ENCODE peak calls at places on chromosomes 4 and X, in eight cellular contexts. One of them, this sample, is unnamed.

GRCh38 chr4:105550641-105551040 is 1.8 kb upstream of the ARHGEF38 start:
- DNase-seq in OCI-LY7: no peak
- DNase-seq in AG04449: no peak
- DNase-seq in foreskin fibroblast: no peak
- DNase-seq in fibroblast of villous mesenchyme: peak
- DNase-seq in suprapubic skin: no peak
- DNase-seq in stomach: no peak
- DNase-seq in A549: peak
- DNase-seq in this sample: no peak

GRCh38 chr4:18111100-18111499 is 89.5 kb upstream of the LCORL start:
- DNase-seq in OCI-LY7: no peak
- DNase-seq in A549: no peak
- DNase-seq in suprapubic skin: no peak
- DNase-seq in fibroblast of villous mesenchyme: peak
- DNase-seq in stomach: no peak
- DNase-seq in AG04449: no peak
- DNase-seq in foreskin fibroblast: no peak
- DNase-seq in this sample: peak

GRCh38 chr4:137543198-137543597 is 10.9 kb upstream of the PCDH18 start:
- DNase-seq in OCI-LY7: no peak
- DNase-seq in AG04449: no peak
- DNase-seq in foreskin fibroblast: no peak
- DNase-seq in stomach: no peak
- DNase-seq in fibroblast of villous mesenchyme: no peak
- DNase-seq in A549: no peak
- DNase-seq in suprapubic skin: no peak
- DNase-seq in this sample: peak

GRCh38 chr4:53865031-53865430 is 199.4 kb downstream of the CHIC2 start:
- DNase-seq in suprapubic skin: no peak
- DNase-seq in A549: no peak
- DNase-seq in OCI-LY7: no peak
- DNase-seq in AG04449: no peak
- DNase-seq in fibroblast of villous mesenchyme: no peak
- DNase-seq in stomach: no peak
- DNase-seq in foreskin fibroblast: no peak
- DNase-seq in this sample: peak

GRCh38 chrX:38882894-38883620 is 81.8 kb downstream of the MID1IP1 start:
- DNase-seq in stomach: peak
- DNase-seq in AG04449: no peak
- DNase-seq in A549: no peak
- DNase-seq in fibroblast of villous mesenchyme: no peak
- DNase-seq in foreskin fibroblast: peak
- DNase-seq in suprapubic skin: no peak
- DNase-seq in OCI-LY7: peak
- DNase-seq in this sample: no peak

GRCh38 chr4:117700111-117700892 is 334.0 kb upstream of the NDST3 start:
- DNase-seq in foreskin fibroblast: no peak
- DNase-seq in A549: peak
- DNase-seq in AG04449: no peak
- DNase-seq in suprapubic skin: no peak
- DNase-seq in OCI-LY7: peak
- DNase-seq in stomach: no peak
- DNase-seq in fibroblast of villous mesenchyme: no peak
- DNase-seq in this sample: peak

GRCh38 chr4:104751468-104751867 is 256.8 kb upstream of the CXXC4 start:
- DNase-seq in OCI-LY7: no peak
- DNase-seq in foreskin fibroblast: no peak
- DNase-seq in suprapubic skin: no peak
- DNase-seq in A549: no peak
- DNase-seq in fibroblast of villous mesenchyme: no peak
- DNase-seq in AG04449: no peak
- DNase-seq in stomach: no peak
- DNase-seq in this sample: no peak

GRCh38 chr4:151039733-151040132 is 24.6 kb upstream of the LRBA start:
- DNase-seq in suprapubic skin: no peak
- DNase-seq in fibroblast of villous mesenchyme: no peak
- DNase-seq in foreskin fibroblast: no peak
- DNase-seq in stomach: no peak
- DNase-seq in AG04449: no peak
- DNase-seq in OCI-LY7: no peak
- DNase-seq in A549: no peak
- DNase-seq in this sample: no peak

GRCh38 chr4:163400911-163401310 is 57.2 kb downstream of the NPY5R start:
- DNase-seq in A549: no peak
- DNase-seq in suprapubic skin: no peak
- DNase-seq in OCI-LY7: no peak
- DNase-seq in fibroblast of villous mesenchyme: no peak
- DNase-seq in AG04449: no peak
- DNase-seq in stomach: no peak
- DNase-seq in foreskin fibroblast: no peak
- DNase-seq in this sample: no peak

GRCh38 chrX:69535661-69536060 is 31.5 kb downstream of the NALF2 start:
- DNase-seq in fibroblast of villous mesenchyme: no peak
- DNase-seq in foreskin fibroblast: no peak
- DNase-seq in suprapubic skin: no peak
- DNase-seq in A549: no peak
- DNase-seq in AG04449: no peak
- DNase-seq in stomach: no peak
- DNase-seq in OCI-LY7: no peak
- DNase-seq in this sample: peak

GRCh38 chr4:53598901-53599300 is 7.6 kb upstream of the LNX1 start:
- DNase-seq in foreskin fibroblast: no peak
- DNase-seq in OCI-LY7: no peak
- DNase-seq in suprapubic skin: no peak
- DNase-seq in fibroblast of villous mesenchyme: no peak
- DNase-seq in stomach: no peak
- DNase-seq in A549: no peak
- DNase-seq in AG04449: no peak
- DNase-seq in this sample: no peak

GRCh38 chrX:93468075-93468474 is 205.3 kb downstream of the NAP1L3 start:
- DNase-seq in AG04449: no peak
- DNase-seq in foreskin fibroblast: no peak
- DNase-seq in fibroblast of villous mesenchyme: no peak
- DNase-seq in A549: no peak
- DNase-seq in OCI-LY7: no peak
- DNase-seq in suprapubic skin: no peak
- DNase-seq in stomach: no peak
- DNase-seq in this sample: no peak

GRCh38 chr4:104044369-104044768 is 324.6 kb upstream of the TACR3 start:
- DNase-seq in A549: no peak
- DNase-seq in AG04449: no peak
- DNase-seq in stomach: no peak
- DNase-seq in OCI-LY7: no peak
- DNase-seq in foreskin fibroblast: no peak
- DNase-seq in fibroblast of villous mesenchyme: no peak
- DNase-seq in suprapubic skin: no peak
- DNase-seq in this sample: no peak

GRCh38 chr4:7781361-7781760 is 158.3 kb downstream of the AFAP1 start:
- DNase-seq in suprapubic skin: peak
- DNase-seq in OCI-LY7: no peak
- DNase-seq in stomach: no peak
- DNase-seq in foreskin fibroblast: peak
- DNase-seq in fibroblast of villous mesenchyme: peak
- DNase-seq in A549: no peak
- DNase-seq in AG04449: no peak
- DNase-seq in this sample: no peak
- H3K4me3 ChIP-seq in suprapubic skin: no peak
- H3K4me3 ChIP-seq in OCI-LY7: no peak
- H3K4me3 ChIP-seq in stomach: no peak
- H3K4me3 ChIP-seq in foreskin fibroblast: no peak
- H3K4me3 ChIP-seq in fibroblast of villous mesenchyme: no peak
- H3K4me3 ChIP-seq in A549: no peak
- H3K4me3 ChIP-seq in AG04449: no peak
- H3K4me3 ChIP-seq in this sample: no peak

GRCh38 chr4:154073107-154073817 is 284.4 kb upstream of the SFRP2 start:
- DNase-seq in fibroblast of villous mesenchyme: peak
- DNase-seq in stomach: no peak
- DNase-seq in OCI-LY7: no peak
- DNase-seq in suprapubic skin: no peak
- DNase-seq in A549: no peak
- DNase-seq in foreskin fibroblast: peak
- DNase-seq in AG04449: no peak
- DNase-seq in this sample: no peak
- H3K4me3 ChIP-seq in fibroblast of villous mesenchyme: no peak
- H3K4me3 ChIP-seq in stomach: no peak
- H3K4me3 ChIP-seq in OCI-LY7: no peak
- H3K4me3 ChIP-seq in suprapubic skin: no peak
- H3K4me3 ChIP-seq in A549: no peak
- H3K4me3 ChIP-seq in foreskin fibroblast: no peak
- H3K4me3 ChIP-seq in AG04449: no peak
- H3K4me3 ChIP-seq in this sample: no peak

GRCh38 chrX:14528629-14529287 is 578 bp upstream of the GLRA2 start:
- DNase-seq in OCI-LY7: peak
- DNase-seq in foreskin fibroblast: peak
- DNase-seq in stomach: peak
- DNase-seq in fibroblast of villous mesenchyme: peak
- DNase-seq in suprapubic skin: no peak
- DNase-seq in A549: peak
- DNase-seq in AG04449: no peak
- DNase-seq in this sample: peak
- H3K4me3 ChIP-seq in OCI-LY7: no peak
- H3K4me3 ChIP-seq in foreskin fibroblast: peak
- H3K4me3 ChIP-seq in stomach: no peak
- H3K4me3 ChIP-seq in fibroblast of villous mesenchyme: no peak
- H3K4me3 ChIP-seq in suprapubic skin: peak
- H3K4me3 ChIP-seq in A549: no peak
- H3K4me3 ChIP-seq in AG04449: no peak
- H3K4me3 ChIP-seq in this sample: peak

GRCh38 chr4:147057631-147057980 is 111.9 kb upstream of the TTC29 start:
- DNase-seq in suprapubic skin: no peak
- DNase-seq in AG04449: no peak
- DNase-seq in fibroblast of villous mesenchyme: peak
- DNase-seq in stomach: no peak
- DNase-seq in foreskin fibroblast: peak
- DNase-seq in A549: no peak
- DNase-seq in OCI-LY7: peak
- DNase-seq in this sample: no peak
- H3K4me3 ChIP-seq in suprapubic skin: peak
- H3K4me3 ChIP-seq in AG04449: peak
- H3K4me3 ChIP-seq in fibroblast of villous mesenchyme: peak
- H3K4me3 ChIP-seq in stomach: peak
- H3K4me3 ChIP-seq in foreskin fibroblast: peak
- H3K4me3 ChIP-seq in A549: peak
- H3K4me3 ChIP-seq in OCI-LY7: peak
- H3K4me3 ChIP-seq in this sample: no peak

DNA sequence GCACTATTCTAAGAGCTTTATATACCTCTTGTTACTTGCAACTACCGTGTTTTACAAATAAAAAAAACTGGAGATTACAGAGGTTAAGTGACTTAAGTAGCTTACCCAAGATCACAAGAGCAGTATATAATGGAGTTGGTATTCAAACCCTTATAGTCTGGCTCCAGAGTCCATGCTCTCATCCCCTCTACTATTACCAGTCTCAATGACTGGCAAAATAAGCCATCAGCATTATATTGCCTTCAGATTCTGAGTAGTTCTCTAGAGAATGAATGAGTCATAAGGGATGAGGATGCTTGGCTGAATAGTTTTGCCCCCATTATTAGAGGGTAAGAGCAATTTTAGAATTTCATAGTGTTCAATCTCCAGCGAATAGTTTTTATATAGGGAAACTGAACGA is 170.1 kb upstream of the ATOH1 start:
- DNase-seq in A549: no peak
- DNase-seq in fibroblast of villous mesenchyme: no peak
- DNase-seq in stomach: no peak
- DNase-seq in suprapubic skin: no peak
- DNase-seq in foreskin fibroblast: no peak
- DNase-seq in OCI-LY7: no peak
- DNase-seq in AG04449: no peak
- DNase-seq in this sample: no peak
- H3K4me3 ChIP-seq in A549: no peak
- H3K4me3 ChIP-seq in fibroblast of villous mesenchyme: no peak
- H3K4me3 ChIP-seq in stomach: no peak
- H3K4me3 ChIP-seq in suprapubic skin: no peak
- H3K4me3 ChIP-seq in foreskin fibroblast: no peak
- H3K4me3 ChIP-seq in OCI-LY7: no peak
- H3K4me3 ChIP-seq in AG04449: no peak
- H3K4me3 ChIP-seq in this sample: no peak

GRCh38 chr4:71417150-71417549 is 78.3 kb downstream of the SLC4A4 start:
- DNase-seq in OCI-LY7: no peak
- DNase-seq in suprapubic skin: no peak
- DNase-seq in AG04449: no peak
- DNase-seq in foreskin fibroblast: no peak
- DNase-seq in fibroblast of villous mesenchyme: no peak
- DNase-seq in A549: no peak
- DNase-seq in stomach: peak
- DNase-seq in this sample: no peak
- H3K4me3 ChIP-seq in OCI-LY7: no peak
- H3K4me3 ChIP-seq in suprapubic skin: no peak
- H3K4me3 ChIP-seq in AG04449: no peak
- H3K4me3 ChIP-seq in foreskin fibroblast: no peak
- H3K4me3 ChIP-seq in fibroblast of villous mesenchyme: no peak
- H3K4me3 ChIP-seq in A549: no peak
- H3K4me3 ChIP-seq in stomach: no peak
- H3K4me3 ChIP-seq in this sample: no peak

GRCh38 chrX:65874765-65875164 is 165.1 kb downstream of the VSIG4 start:
- DNase-seq in suprapubic skin: no peak
- DNase-seq in fibroblast of villous mesenchyme: no peak
- DNase-seq in stomach: no peak
- DNase-seq in OCI-LY7: no peak
- DNase-seq in AG04449: no peak
- DNase-seq in foreskin fibroblast: no peak
- DNase-seq in A549: no peak
- DNase-seq in this sample: no peak

GRCh38 chrX:65879977-65880799 is 159.7 kb downstream of the VSIG4 start:
- DNase-seq in OCI-LY7: no peak
- DNase-seq in A549: no peak
- DNase-seq in fibroblast of villous mesenchyme: no peak
- DNase-seq in stomach: no peak
- DNase-seq in suprapubic skin: no peak
- DNase-seq in foreskin fibroblast: no peak
- DNase-seq in AG04449: no peak
- DNase-seq in this sample: no peak

GRCh38 chrX:65874110-65874509 is 165.8 kb downstream of the VSIG4 start:
- DNase-seq in suprapubic skin: no peak
- DNase-seq in OCI-LY7: no peak
- DNase-seq in AG04449: no peak
- DNase-seq in fibroblast of villous mesenchyme: no peak
- DNase-seq in foreskin fibroblast: no peak
- DNase-seq in A549: no peak
- DNase-seq in stomach: no peak
- DNase-seq in this sample: peak

GRCh38 chrX:65877953-65878352 is 161.9 kb downstream of the VSIG4 start:
- DNase-seq in stomach: no peak
- DNase-seq in fibroblast of villous mesenchyme: no peak
- DNase-seq in A549: no peak
- DNase-seq in suprapubic skin: no peak
- DNase-seq in AG04449: no peak
- DNase-seq in foreskin fibroblast: no peak
- DNase-seq in OCI-LY7: no peak
- DNase-seq in this sample: no peak

DNA sequence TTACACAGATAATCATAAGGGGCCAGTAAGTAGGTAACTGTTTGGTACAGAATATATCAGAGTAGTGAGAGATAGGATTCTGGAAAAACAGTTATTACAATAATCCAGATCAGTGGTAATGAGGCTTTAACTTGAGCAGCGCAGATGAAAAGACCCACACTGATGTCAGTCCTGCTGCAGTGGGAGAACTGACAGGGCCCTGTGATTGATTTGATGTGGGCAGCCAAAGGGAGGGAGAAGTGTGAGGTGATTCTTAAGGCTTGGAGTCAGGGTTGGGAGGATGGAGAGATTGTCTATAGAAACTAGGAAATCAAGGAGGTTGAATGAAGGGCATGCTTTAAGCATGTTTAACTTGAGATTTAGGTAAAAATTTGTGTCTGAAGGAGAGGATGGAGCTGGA is 161.4 kb downstream of the VSIG4 start:
- DNase-seq in OCI-LY7: no peak
- DNase-seq in fibroblast of villous mesenchyme: no peak
- DNase-seq in foreskin fibroblast: no peak
- DNase-seq in stomach: no peak
- DNase-seq in A549: no peak
- DNase-seq in suprapubic skin: no peak
- DNase-seq in AG04449: no peak
- DNase-seq in this sample: no peak
- H3K4me3 ChIP-seq in OCI-LY7: no peak
- H3K4me3 ChIP-seq in fibroblast of villous mesenchyme: no peak
- H3K4me3 ChIP-seq in foreskin fibroblast: no peak
- H3K4me3 ChIP-seq in stomach: no peak
- H3K4me3 ChIP-seq in A549: no peak
- H3K4me3 ChIP-seq in suprapubic skin: no peak
- H3K4me3 ChIP-seq in AG04449: no peak
- H3K4me3 ChIP-seq in this sample: no peak